ENCODE peak calls at places on chromosomes 13 and 19, in eight cellular contexts. G is putamen; N is HEK293T; S is CD4-positive, CD25-positive, alpha-beta regulatory T cell; L is IMR-90; R is activated CD8-positive, alpha-beta memory T cell treated with anti-CD3 and anti-CD28 coated beads for 48 hours; T is aorta; P is choroid plexus epithelial cell. X is an unnamed sample.

GRCh38 chr13:30339721-30340366 is 32.5 kb upstream of the KATNAL1 start:
- DNase-seq in G (no peak), N (no peak), S (no peak), L (no peak), R (no peak), T (no peak), P (no peak), X (no peak)

GRCh38 chr19:3599776-3600183 is 6.9 kb downstream of the TBXA2R start:
- DNase-seq in G (no peak), N (peak; percentile 58), S (no peak), L (no peak), R (no peak), T (peak; percentile 72), P (no peak), X (no peak)

GRCh38 chr13:84049442-84049841 is 167.2 kb upstream of the SLITRK1 start:
- DNase-seq in G (no peak), N (no peak), S (no peak), L (no peak), R (no peak), T (no peak), P (no peak), X (no peak)

GRCh38 chr13:79779761-79780160 is 298.8 kb downstream of the NDFIP2 start:
- DNase-seq in G (no peak), N (no peak), S (no peak), L (peak; percentile 51), R (no peak), T (no peak), P (peak; percentile 46), X (no peak)

GRCh38 chr13:23898101-23898500 is 799 bp upstream of the C1QTNF9B start:
- DNase-seq in G (no peak), N (no peak), S (no peak), L (peak; percentile 98), R (no peak), T (no peak), P (peak; percentile 81), X (no peak)

GRCh38 chr13:20090349-20090748 is 70.5 kb downstream of the GJA3 start:
- DNase-seq in G (no peak), N (no peak), S (no peak), L (no peak), R (no peak), T (no peak), P (no peak), X (no peak)

GRCh38 chr19:7605490-7606222 is 10.0 kb downstream of the CAMSAP3 start:
- DNase-seq in G (no peak), N (peak; percentile 93), S (no peak), L (no peak), R (no peak), T (no peak), P (peak; percentile 19), X (no peak)

GRCh38 chr19:1027020-1027952 is 878 bp downstream of the CNN2 start:
- DNase-seq in G (no peak), N (no peak), S (peak; percentile 43), L (no peak), R (no peak), T (no peak), P (no peak), X (no peak)

GRCh38 chr19:34075661-34076091 is 96.6 kb upstream of the LSM14A start:
- DNase-seq in G (no peak), N (no peak), S (no peak), L (no peak), R (no peak), T (no peak), P (peak; percentile 20), X (no peak)